ENCODE peak calls at places on chromosome 16, in six cellular contexts. E is GM12865, C is PC-3, T is neural progenitor cell, N is GM10248, R is foreskin keratinocyte. B is an unnamed sample.

GRCh38 chr16:50821586-50821985 is 79.7 kb downstream of the CYLD start:
- DNase-seq in E (no peak), C (peak; percentile 66), T (no peak), N (no peak), R (no peak), B (no peak)

GRCh38 chr16:31382485-31383161 is 10.5 kb upstream of the ITGAD start:
- DNase-seq in T (peak; percentile 86), E (peak; percentile 74), C (peak; percentile 44), R (peak; percentile 13), N (peak; percentile 83), B (peak; percentile 80)

GRCh38 chr16:89473791-89474414 is 16.5 kb downstream of the ANKRD11 start:
- DNase-seq in R (peak; percentile 55), N (no peak), T (no peak), C (peak; percentile 50), E (no peak), B (no peak)

GRCh38 chr16:81987706-81988105 is 23.6 kb downstream of the SDR42E1 start:
- DNase-seq in R (peak; percentile 12), C (peak; percentile 57), N (no peak), T (no peak), E (no peak), B (no peak)

GRCh38 chr16:68538880-68539701 is at the start of gene ZFP90:
- DNase-seq in N (peak; percentile 98), C (peak; percentile 79), E (peak; percentile 93), T (peak; percentile 98), R (peak; percentile 52), B (peak; percentile 97)

GRCh38 chr16:80250376-80250775 is 290.4 kb upstream of the DYNLRB2 start:
- DNase-seq in E (no peak), R (peak; percentile 3), T (no peak), N (no peak), C (no peak), B (no peak)

GRCh38 chr16:63983401-63983800 is 1138.5 kb downstream of the CDH11 start:
- DNase-seq in R (peak; percentile 62), N (no peak), C (peak; percentile 44), E (no peak), T (no peak), B (no peak)

GRCh38 chr16:84526794-84527485 is 22.5 kb upstream of the MEAK7 start:
- DNase-seq in R (peak; percentile 50), C (no peak), E (no peak), N (no peak), T (peak; percentile 80), B (no peak)

GRCh38 chr16:24539295-24539849 is at the start of gene RBBP6:
- DNase-seq in T (peak; percentile 99), N (peak; percentile 93), R (peak; percentile 93), E (peak; percentile 98), C (peak; percentile 94), B (peak; percentile 91)

GRCh38 chr16:51146256-51146924 is 4.7 kb downstream of the SALL1 start:
- DNase-seq in N (no peak), C (no peak), T (peak; percentile 44), E (no peak), R (no peak), B (no peak)

GRCh38 chr16:1374418-1375297 is 22.9 kb downstream of the GNPTG start:
- DNase-seq in E (no peak), N (no peak), R (no peak), C (no peak), T (no peak), B (no peak)

GRCh38 chr16:11796227-11797165 is 562 bp downstream of the ZC3H7A start:
- DNase-seq in R (no peak), C (peak; percentile 11), E (peak; percentile 44), N (peak; percentile 34), T (peak; percentile 80), B (peak; percentile 36)

GRCh38 chr16:53129281-53130192 is 74.7 kb downstream of the CHD9 start:
- DNase-seq in T (no peak), C (peak; percentile 6), N (no peak), R (peak; percentile 11), E (no peak), B (peak; percentile 24)

DNA sequence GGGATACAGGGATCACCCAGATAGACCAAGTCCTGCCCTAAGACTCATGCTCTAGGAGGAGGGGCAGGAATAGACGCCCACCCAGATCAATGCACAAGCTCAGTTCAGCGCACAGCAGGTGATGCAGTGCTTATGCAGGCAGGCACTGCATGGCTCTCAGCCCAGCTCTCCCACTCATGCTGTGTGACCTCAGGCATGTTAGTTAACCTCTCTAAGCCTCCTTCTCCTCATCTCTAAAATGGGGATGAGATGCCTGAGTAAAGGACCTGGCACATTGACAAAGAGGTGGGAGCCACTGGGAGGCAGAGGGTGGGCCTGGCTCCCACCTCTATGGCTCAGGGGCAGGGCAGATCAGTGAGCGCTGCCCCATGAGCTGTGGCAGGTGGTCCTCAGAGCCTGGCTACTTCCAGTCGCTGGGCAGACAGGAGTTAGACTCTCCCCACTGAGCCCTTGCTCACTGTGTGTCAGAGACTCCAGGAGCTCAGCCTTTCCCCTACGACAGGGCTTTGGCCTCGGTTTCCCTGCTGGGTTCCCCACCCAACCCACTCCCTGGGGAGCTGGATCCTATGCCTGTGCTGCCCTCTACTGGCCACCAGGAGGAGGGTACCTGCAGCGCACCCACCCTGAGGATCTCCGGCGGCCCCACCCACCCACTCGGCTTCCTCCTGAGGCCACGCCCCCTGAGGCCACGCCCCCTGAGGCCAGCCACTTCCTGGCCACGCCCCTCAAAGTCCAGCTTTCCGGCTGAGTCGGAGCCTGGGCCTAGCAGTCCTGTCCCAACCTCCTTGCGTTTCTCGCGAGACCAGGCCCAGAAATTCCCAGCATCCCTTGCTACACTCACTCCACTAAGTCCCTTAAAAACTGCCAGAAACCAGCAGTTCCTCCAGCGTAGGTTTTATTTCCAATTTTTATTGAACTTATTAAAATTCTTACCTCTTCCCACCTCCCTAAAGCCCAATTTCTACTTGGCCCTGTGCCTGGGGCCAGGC is 196.1 kb downstream of the GSG1L start:
- DNase-seq in N (peak; percentile 82), R (peak; percentile 17), T (peak; percentile 88), C (peak; percentile 75), E (peak; percentile 83), B (peak; percentile 80)
- TF ChIP-seq CTCF in N (peak; percentile 33), R (peak; percentile 73), T (peak; percentile 72), C (peak; percentile 61), E (peak; percentile 54), B (peak; percentile 56)

DNA sequence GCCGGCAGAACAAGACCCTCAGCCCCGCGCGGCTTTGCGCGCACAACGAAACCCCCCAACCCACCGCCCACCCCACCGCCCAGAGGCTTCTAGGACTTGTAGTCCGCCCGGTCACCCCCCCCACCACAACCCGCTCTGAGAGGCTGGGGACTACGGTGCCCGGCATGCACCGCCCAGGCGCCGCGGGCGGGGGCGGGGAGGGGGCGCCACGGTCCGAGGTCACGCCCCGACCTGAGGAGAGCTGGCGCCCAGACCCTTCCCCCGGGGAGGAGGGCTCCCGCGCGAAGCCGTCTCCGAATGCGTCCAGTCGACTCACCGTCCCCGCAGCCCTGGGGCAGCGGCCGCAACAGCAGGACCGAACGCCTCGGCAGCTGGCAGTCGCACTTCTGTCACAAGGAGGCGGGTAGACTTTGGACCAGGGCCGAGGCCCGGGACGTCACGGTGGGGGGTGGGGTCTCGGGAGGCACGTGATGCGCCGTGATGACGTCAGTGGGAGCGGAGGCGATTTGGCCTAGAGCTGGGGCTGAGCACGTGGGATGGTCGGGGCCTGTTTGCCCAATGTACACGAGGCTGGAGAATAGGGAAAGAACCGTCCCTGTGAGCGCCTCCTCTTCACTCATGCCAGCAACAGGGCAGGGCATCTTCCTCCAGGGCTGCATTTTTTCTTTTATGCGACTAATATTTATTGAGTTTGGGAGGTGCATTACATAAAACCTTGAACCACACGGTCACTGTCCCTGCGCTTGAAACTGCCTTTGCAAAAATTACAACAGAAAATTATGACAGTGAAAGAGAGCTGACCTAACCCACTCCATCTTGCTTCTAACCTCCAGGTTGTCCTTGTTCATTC is at the start of gene CDIP1:
- DNase-seq in E (peak; percentile 96), C (peak; percentile 86), N (peak; percentile 96), T (peak; percentile 95), R (peak; percentile 94), B (peak; percentile 95)
- TF ChIP-seq CTCF in E (no peak), C (no peak), N (no peak), T (peak; percentile 11), R (peak; percentile 24), B (no peak)

GRCh38 chr16:22198547-22199293 is 7.4 kb upstream of the EEF2K start:
- DNase-seq in N (peak; percentile 42), T (no peak), E (peak; percentile 59), R (peak; percentile 78), C (no peak), B (no peak)
- TF ChIP-seq CTCF in N (peak; percentile 16), T (no peak), E (peak; percentile 11), R (peak; percentile 50), C (no peak), B (peak; percentile 1)

DNA sequence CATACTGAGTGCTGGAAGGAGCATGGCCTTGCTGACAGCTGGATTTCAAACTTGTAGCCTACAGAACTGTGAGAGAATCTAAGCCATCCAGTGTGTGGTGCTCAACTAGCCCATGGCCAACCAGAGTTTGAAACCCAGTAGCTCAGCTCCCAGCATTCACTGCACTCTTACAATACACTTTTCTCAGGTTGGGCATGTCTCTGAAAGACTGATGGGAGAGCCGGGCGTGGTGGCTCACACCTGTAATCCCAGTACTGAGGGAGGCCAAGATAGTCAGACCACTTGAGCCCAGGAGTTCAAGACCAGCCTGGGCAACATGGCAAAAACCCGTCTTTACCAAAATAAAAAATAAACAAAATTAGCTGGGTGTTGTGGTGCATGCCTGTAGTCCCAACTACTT is 3.8 kb downstream of the CPNE2 start:
- DNase-seq in R (no peak), N (no peak), E (no peak), C (no peak), T (no peak), B (no peak)
- TF ChIP-seq CTCF in R (no peak), N (no peak), E (no peak), C (no peak), T (no peak), B (no peak)